ENCODE peak calls at places on chromosome 2, in nine cellular contexts. M is NCI-H69; I is endothelial cell; J is nephron progenitor cell; R is WTC11; S is HTR-8/SVneo; T is substantia nigra; N is activated CD4-positive, CD25-positive, alpha-beta regulatory T cell; G is right lobe of liver. H is an unnamed sample.

GRCh38 chr2:170428868-170429267 is 250.9 kb downstream of the MYO3B start:
- DNase-seq in M (no peak), I (no peak), J (no peak), R (no peak), S (no peak), T (no peak), N (no peak), G (no peak), H (no peak)

GRCh38 chr2:176652300-176653182 is 383.3 kb downstream of the MTX2 start:
- DNase-seq in M (peak; percentile 79), I (no peak), J (peak; percentile 22), R (no peak), S (peak; percentile 30), T (no peak), N (no peak), G (no peak), H (peak; percentile 15)

GRCh38 chr2:80037310-80037709 is 267.2 kb downstream of the LRRTM1 start:
- DNase-seq in M (no peak), I (no peak), J (no peak), R (no peak), S (no peak), T (no peak), N (no peak), G (no peak), H (no peak)

GRCh38 chr2:101724113-101724450 is 26.6 kb downstream of the MAP4K4 start:
- DNase-seq in M (no peak), I (no peak), J (no peak), R (no peak), S (no peak), T (no peak), N (no peak), G (no peak), H (no peak)

GRCh38 chr2:240935101-240935876 is 29.2 kb downstream of the CROCC2 start:
- DNase-seq in M (no peak), I (no peak), J (peak; percentile 2), R (peak; percentile 8), S (no peak), T (no peak), N (no peak), G (peak; percentile 47), H (no peak)

GRCh38 chr2:231917280-231918088 is 8.7 kb downstream of the NPPC start:
- DNase-seq in M (peak; percentile 56), I (no peak), J (no peak), R (no peak), S (no peak), T (peak; percentile 28), N (no peak), G (peak; percentile 41), H (no peak)

GRCh38 chr2:238456966-238457926 is 30.5 kb downstream of the ASB1 start:
- DNase-seq in M (no peak), I (no peak), J (no peak), R (no peak), S (no peak), T (no peak), N (no peak), G (no peak), H (no peak)

GRCh38 chr2:226649871-226650660 is 149.6 kb downstream of the IRS1 start:
- DNase-seq in M (peak; percentile 89), I (peak; percentile 63), J (peak; percentile 16), R (peak; percentile 50), S (peak; percentile 82), T (peak; percentile 28), N (peak; percentile 14), G (no peak), H (peak; percentile 80)

GRCh38 chr2:216119986-216120385 is 10.8 kb downstream of the XRCC5 start:
- DNase-seq in M (no peak), I (no peak), J (no peak), R (no peak), S (no peak), T (no peak), N (no peak), G (no peak), H (no peak)

GRCh38 chr2:96345868-96346452 is 10.4 kb downstream of the NCAPH start:
- DNase-seq in M (no peak), I (no peak), J (no peak), R (no peak), S (no peak), T (no peak), N (no peak), G (no peak), H (no peak)

GRCh38 chr2:127853667-127854066 is 4.3 kb downstream of the POLR2D start:
- DNase-seq in M (no peak), I (no peak), J (no peak), R (no peak), S (no peak), T (no peak), N (no peak), G (no peak), H (no peak)

GRCh38 chr2:211093743-211094303 is 537.4 kb downstream of the CPS1 start:
- DNase-seq in M (peak; percentile 26), I (no peak), J (no peak), R (no peak), S (no peak), T (no peak), N (no peak), G (no peak), H (no peak)

GRCh38 chr2:238143239-238143951 is 4.9 kb downstream of the KLHL30 start:
- DNase-seq in M (no peak), I (no peak), J (no peak), R (no peak), S (peak; percentile 66), T (peak; percentile 6), N (no peak), G (no peak), H (peak; percentile 77)

GRCh38 chr2:207833265-207833751 is 63.6 kb upstream of the FZD5 start:
- DNase-seq in M (no peak), I (no peak), J (no peak), R (no peak), S (no peak), T (no peak), N (no peak), G (no peak), H (no peak)

GRCh38 chr2:49332415-49332814 is 178.1 kb upstream of the FSHR start:
- DNase-seq in M (no peak), I (no peak), J (no peak), R (no peak), S (no peak), T (no peak), N (no peak), G (no peak), H (no peak)

GRCh38 chr2:11562476-11562875 is 28.6 kb downstream of the GREB1 start:
- DNase-seq in M (no peak), I (no peak), J (no peak), R (no peak), S (no peak), T (no peak), N (no peak), G (no peak), H (no peak)

GRCh38 chr2:55063226-55063625 is 13.0 kb upstream of the RTN4 start:
- DNase-seq in M (peak; percentile 81), I (no peak), J (no peak), R (no peak), S (no peak), T (no peak), N (no peak), G (no peak), H (no peak)

GRCh38 chr2:209458018-209458979 is 34.5 kb downstream of the MAP2 start:
- DNase-seq in M (peak; percentile 81), I (no peak), J (no peak), R (no peak), S (no peak), T (no peak), N (no peak), G (no peak), H (no peak)